ENCODE peak calls at places on chromosomes 7 and 10, in six cellular contexts. Z, L, X, T, N and F are unnamed samples.

GRCh38 chr7:44784364-44784763 is 12.1 kb upstream of the PPIA start:
- DNase-seq in L (no peak), T (no peak), X (no peak), N (no peak), Z (no peak), F (no peak)

GRCh38 chr10:94052901-94053638 is 59.3 kb downstream of the PLCE1 start:
- DNase-seq in N (no peak), T (no peak), X (no peak), L (no peak), Z (no peak), F (no peak)

GRCh38 chr7:75968561-75969001 is 25.8 kb downstream of the TMEM120A start:
- DNase-seq in N (no peak), X (no peak), Z (no peak), T (no peak), L (no peak), F (no peak)

GRCh38 chr10:58475322-58476277 is 37.1 kb upstream of the BICC1 start:
- DNase-seq in X (no peak), L (no peak), N (no peak), T (no peak), Z (peak), F (no peak)

GRCh38 chr10:119461380-119461779 is 81.1 kb downstream of the RGS10 start:
- DNase-seq in L (no peak), T (no peak), N (no peak), Z (no peak), X (no peak), F (no peak)

GRCh38 chr10:97153276-97153850 is 32.4 kb downstream of the SLIT1 start:
- DNase-seq in T (no peak), L (no peak), N (no peak), Z (no peak), X (no peak), F (no peak)

GRCh38 chr7:11331128-11332102 is 357.7 kb downstream of the PHF14 start:
- DNase-seq in N (no peak), Z (no peak), T (no peak), X (no peak), L (no peak), F (no peak)

GRCh38 chr7:84144935-84145334 is 49.7 kb downstream of the SEMA3A start:
- DNase-seq in N (no peak), Z (peak), L (no peak), X (no peak), T (no peak), F (no peak)

GRCh38 chr7:83347836-83348482 is 185.3 kb upstream of the PCLO start:
- DNase-seq in X (no peak), T (no peak), L (peak), N (no peak), Z (peak), F (no peak)

GRCh38 chr7:132739271-132739955 is 163.1 kb upstream of the PLXNA4 start:
- DNase-seq in L (peak), N (no peak), X (no peak), Z (no peak), T (no peak), F (no peak)

GRCh38 chr10:122974034-122974433 is 6.2 kb upstream of the PSTK start:
- DNase-seq in Z (no peak), T (no peak), X (no peak), L (no peak), N (no peak), F (no peak)

GRCh38 chr7:46145412-46145811 is 224.3 kb upstream of the IGFBP3 start:
- DNase-seq in Z (peak), N (no peak), T (no peak), L (no peak), X (no peak), F (no peak)

GRCh38 chr7:134375206-134375605 is 58.5 kb upstream of the SLC35B4 start:
- DNase-seq in N (no peak), L (no peak), X (no peak), T (no peak), Z (no peak), F (no peak)

GRCh38 chr10:28302012-28302667 is 724 bp downstream of the MPP7 start:
- DNase-seq in L (peak), X (no peak), Z (peak), N (peak), T (no peak), F (no peak)

GRCh38 chr7:30968294-30968693 is 4.5 kb downstream of the GHRHR start:
- DNase-seq in Z (no peak), T (no peak), N (no peak), X (no peak), L (no peak), F (no peak)

GRCh38 chr10:17407040-17407439 is 47.4 kb downstream of the ST8SIA6 start:
- DNase-seq in Z (no peak), T (no peak), L (no peak), X (no peak), N (no peak), F (no peak)

GRCh38 chr7:137844690-137845425 is 1.9 kb downstream of the DGKI start:
- DNase-seq in T (no peak), X (no peak), Z (no peak), N (no peak), L (no peak), F (no peak)

GRCh38 chr10:107477266-107477665 is 312.8 kb upstream of the SORCS1 start:
- DNase-seq in X (no peak), Z (no peak), T (no peak), N (no peak), L (no peak), F (no peak)

GRCh38 chr10:112333452-112333851 is 40.5 kb upstream of the ACSL5 start:
- DNase-seq in T (no peak), N (no peak), Z (no peak), L (no peak), X (no peak), F (no peak)

GRCh38 chr10:125003146-125003900 is 61.4 kb downstream of the ZRANB1 start:
- DNase-seq in L (no peak), T (no peak), Z (no peak), N (no peak), X (no peak), F (peak)

GRCh38 chr10:59628456-59628855 is 81.2 kb downstream of the SLC16A9 start:
- DNase-seq in T (no peak), L (no peak), Z (no peak), X (no peak), N (no peak), F (no peak)

GRCh38 chr7:47382200-47382599 is 199.7 kb downstream of the TNS3 start:
- DNase-seq in N (no peak), X (no peak), L (no peak), T (no peak), Z (no peak), F (no peak)

GRCh38 chr7:81684513-81685262 is 85.2 kb downstream of the HGF start:
- DNase-seq in T (no peak), L (peak), Z (peak), N (peak), X (no peak), F (no peak)

GRCh38 chr7:111537134-111537533 is 25.2 kb downstream of the IMMP2L start:
- DNase-seq in Z (no peak), X (no peak), L (no peak), T (no peak), N (no peak), F (no peak)

GRCh38 chr10:33653584-33654367 is 319.3 kb upstream of the NRP1 start:
- DNase-seq in T (no peak), N (no peak), X (no peak), L (peak), Z (no peak), F (no peak)

GRCh38 chr7:116674508-116675173 is 2.6 kb downstream of the MET start:
- DNase-seq in N (no peak), Z (peak), L (peak), T (no peak), X (no peak), F (no peak)

GRCh38 chr7:100895956-100896742 is 461 bp upstream of the ACHE start:
- DNase-seq in X (peak), N (no peak), T (no peak), L (no peak), Z (peak), F (no peak)

GRCh38 chr7:4270941-4271715 is 411.0 kb upstream of the FOXK1 start:
- DNase-seq in X (no peak), T (no peak), Z (peak), N (no peak), L (no peak), F (no peak)

GRCh38 chr7:27774717-27775328 is 34.9 kb downstream of the TAX1BP1 start:
- DNase-seq in L (peak), N (no peak), Z (peak), X (no peak), T (no peak), F (no peak)

GRCh38 chr10:21260060-21260792 is 265.3 kb downstream of the SKIDA1 start:
- DNase-seq in N (no peak), L (no peak), T (no peak), X (no peak), Z (no peak), F (no peak)

GRCh38 chr10:5538892-5539651 is 14.3 kb downstream of the CALML3 start:
- DNase-seq in Z (no peak), X (no peak), T (no peak), L (no peak), N (no peak), F (no peak)

GRCh38 chr7:141042222-141043193 is 27.8 kb upstream of the MRPS33 start:
- DNase-seq in N (no peak), T (no peak), L (no peak), Z (no peak), X (no peak), F (no peak)